ENCODE peak calls at places on chromosomes 7 and 10, in six cellular contexts. One of them, this sample, is unnamed.

GRCh38 chr10:126397640-126398382 is 9.5 kb upstream of the ADAM12 start:
- DNase-seq in spleen: no peak
- DNase-seq in uterus: no peak
- DNase-seq in suprapubic skin: no peak
- DNase-seq in HCT116: no peak
- DNase-seq in GM12892: no peak
- DNase-seq in this sample: no peak

GRCh38 chr10:118629211-118629610 is 33.8 kb upstream of the PRLHR start:
- DNase-seq in spleen: no peak
- DNase-seq in HCT116: no peak
- DNase-seq in suprapubic skin: no peak
- DNase-seq in GM12892: no peak
- DNase-seq in uterus: peak
- DNase-seq in this sample: no peak

GRCh38 chr7:23927709-23928108 is 217.7 kb downstream of the STK31 start:
- DNase-seq in HCT116: no peak
- DNase-seq in spleen: no peak
- DNase-seq in GM12892: no peak
- DNase-seq in uterus: no peak
- DNase-seq in suprapubic skin: no peak
- DNase-seq in this sample: no peak

GRCh38 chr7:47906883-47907282 is 41.4 kb downstream of the PKD1L1 start:
- DNase-seq in uterus: no peak
- DNase-seq in HCT116: no peak
- DNase-seq in GM12892: no peak
- DNase-seq in spleen: no peak
- DNase-seq in suprapubic skin: no peak
- DNase-seq in this sample: no peak

GRCh38 chr7:151993977-151994676 is 31.3 kb upstream of the GALNT11 start:
- DNase-seq in GM12892: no peak
- DNase-seq in HCT116: no peak
- DNase-seq in uterus: no peak
- DNase-seq in spleen: no peak
- DNase-seq in suprapubic skin: no peak
- DNase-seq in this sample: no peak

GRCh38 chr10:44932338-44933116 is 21.4 kb downstream of the TMEM72 start:
- DNase-seq in GM12892: peak
- DNase-seq in HCT116: peak
- DNase-seq in suprapubic skin: peak
- DNase-seq in uterus: peak
- DNase-seq in spleen: peak
- DNase-seq in this sample: peak

GRCh38 chr7:142925413-142925812 is 8.1 kb downstream of the TRPV5 start:
- DNase-seq in spleen: no peak
- DNase-seq in GM12892: no peak
- DNase-seq in suprapubic skin: no peak
- DNase-seq in uterus: no peak
- DNase-seq in HCT116: no peak
- DNase-seq in this sample: no peak

GRCh38 chr10:110163192-110163773 is 44.1 kb upstream of the MXI1 start:
- DNase-seq in spleen: no peak
- DNase-seq in GM12892: no peak
- DNase-seq in uterus: no peak
- DNase-seq in suprapubic skin: no peak
- DNase-seq in HCT116: no peak
- DNase-seq in this sample: no peak

GRCh38 chr10:47361293-47361692 is 13.1 kb downstream of the RBP3 start:
- DNase-seq in GM12892: no peak
- DNase-seq in suprapubic skin: peak
- DNase-seq in HCT116: peak
- DNase-seq in spleen: peak
- DNase-seq in uterus: no peak
- DNase-seq in this sample: no peak

GRCh38 chr7:95427123-95427522 is 7.7 kb downstream of the PON2 start:
- DNase-seq in uterus: no peak
- DNase-seq in spleen: no peak
- DNase-seq in GM12892: no peak
- DNase-seq in suprapubic skin: no peak
- DNase-seq in HCT116: no peak
- DNase-seq in this sample: no peak

GRCh38 chr7:5495581-5496375 is 72.1 kb upstream of the TNRC18 start:
- DNase-seq in HCT116: no peak
- DNase-seq in spleen: no peak
- DNase-seq in GM12892: no peak
- DNase-seq in suprapubic skin: peak
- DNase-seq in uterus: peak
- DNase-seq in this sample: no peak

GRCh38 chr7:44762300-44762699 is 13.7 kb downstream of the ZMIZ2 start:
- DNase-seq in HCT116: no peak
- DNase-seq in GM12892: no peak
- DNase-seq in uterus: no peak
- DNase-seq in suprapubic skin: no peak
- DNase-seq in spleen: no peak
- DNase-seq in this sample: no peak

GRCh38 chr7:2979276-2979675 is 64.4 kb downstream of the CARD11 start:
- DNase-seq in GM12892: no peak
- DNase-seq in HCT116: no peak
- DNase-seq in spleen: no peak
- DNase-seq in suprapubic skin: no peak
- DNase-seq in uterus: no peak
- DNase-seq in this sample: no peak

GRCh38 chr7:45573636-45574470 is at the start of gene ADCY1:
- DNase-seq in uterus: no peak
- DNase-seq in spleen: peak
- DNase-seq in HCT116: no peak
- DNase-seq in suprapubic skin: no peak
- DNase-seq in GM12892: peak
- DNase-seq in this sample: no peak

GRCh38 chr7:31991846-31992245 is 78.4 kb downstream of the PDE1C start:
- DNase-seq in HCT116: no peak
- DNase-seq in GM12892: no peak
- DNase-seq in spleen: no peak
- DNase-seq in suprapubic skin: no peak
- DNase-seq in uterus: no peak
- DNase-seq in this sample: no peak

GRCh38 chr10:72910705-72911104 is 17.2 kb downstream of the OIT3 start:
- DNase-seq in spleen: no peak
- DNase-seq in GM12892: no peak
- DNase-seq in suprapubic skin: no peak
- DNase-seq in HCT116: no peak
- DNase-seq in uterus: no peak
- DNase-seq in this sample: no peak

GRCh38 chr7:134315679-134316538 is 821 bp downstream of the SLC35B4 start:
- DNase-seq in suprapubic skin: no peak
- DNase-seq in GM12892: no peak
- DNase-seq in HCT116: no peak
- DNase-seq in uterus: peak
- DNase-seq in spleen: no peak
- DNase-seq in this sample: no peak

GRCh38 chr10:118568327-118568848 is 27.1 kb downstream of the PRLHR start:
- DNase-seq in GM12892: peak
- DNase-seq in spleen: no peak
- DNase-seq in suprapubic skin: no peak
- DNase-seq in HCT116: peak
- DNase-seq in uterus: peak
- DNase-seq in this sample: no peak

GRCh38 chr7:141356096-141356495 is 195.1 kb upstream of the AGK start:
- DNase-seq in suprapubic skin: no peak
- DNase-seq in spleen: no peak
- DNase-seq in HCT116: no peak
- DNase-seq in uterus: no peak
- DNase-seq in GM12892: no peak
- DNase-seq in this sample: no peak

GRCh38 chr10:80146918-80147317 is 14.4 kb downstream of the PLAC9 start:
- DNase-seq in suprapubic skin: no peak
- DNase-seq in HCT116: no peak
- DNase-seq in GM12892: no peak
- DNase-seq in spleen: no peak
- DNase-seq in uterus: no peak
- DNase-seq in this sample: no peak

GRCh38 chr10:132418520-132419416 is 21.8 kb downstream of the PWWP2B start:
- DNase-seq in GM12892: no peak
- DNase-seq in suprapubic skin: no peak
- DNase-seq in HCT116: peak
- DNase-seq in spleen: peak
- DNase-seq in uterus: no peak
- DNase-seq in this sample: no peak

GRCh38 chr7:136509466-136509865 is 359.0 kb upstream of the CHRM2 start:
- DNase-seq in spleen: no peak
- DNase-seq in GM12892: no peak
- DNase-seq in uterus: no peak
- DNase-seq in suprapubic skin: no peak
- DNase-seq in HCT116: no peak
- DNase-seq in this sample: no peak

GRCh38 chr10:25639646-25640045 is 294.4 kb upstream of the MYO3A start:
- DNase-seq in suprapubic skin: no peak
- DNase-seq in spleen: no peak
- DNase-seq in HCT116: no peak
- DNase-seq in uterus: no peak
- DNase-seq in GM12892: no peak
- DNase-seq in this sample: no peak

GRCh38 chr10:117360994-117361667 is 14.1 kb downstream of the PDZD8 start:
- DNase-seq in HCT116: no peak
- DNase-seq in suprapubic skin: no peak
- DNase-seq in spleen: no peak
- DNase-seq in uterus: no peak
- DNase-seq in GM12892: no peak
- DNase-seq in this sample: no peak

GRCh38 chr10:21753497-21754270 is 219.7 kb downstream of the MLLT10 start:
- DNase-seq in uterus: no peak
- DNase-seq in spleen: no peak
- DNase-seq in GM12892: no peak
- DNase-seq in HCT116: no peak
- DNase-seq in suprapubic skin: no peak
- DNase-seq in this sample: no peak

GRCh38 chr10:110067960-110068770 is 60.4 kb downstream of the ADD3 start:
- DNase-seq in spleen: no peak
- DNase-seq in uterus: no peak
- DNase-seq in GM12892: peak
- DNase-seq in HCT116: no peak
- DNase-seq in suprapubic skin: no peak
- DNase-seq in this sample: no peak

GRCh38 chr7:80900583-80901576 is 18.0 kb downstream of the SEMA3C start:
- DNase-seq in uterus: peak
- DNase-seq in suprapubic skin: no peak
- DNase-seq in GM12892: no peak
- DNase-seq in HCT116: no peak
- DNase-seq in spleen: no peak
- DNase-seq in this sample: no peak

GRCh38 chr10:78634835-78635234 is 433.9 kb upstream of the ZMIZ1 start:
- DNase-seq in GM12892: no peak
- DNase-seq in suprapubic skin: no peak
- DNase-seq in spleen: no peak
- DNase-seq in HCT116: no peak
- DNase-seq in uterus: no peak
- DNase-seq in this sample: no peak

GRCh38 chr7:41890631-41891265 is 187.9 kb upstream of the INHBA start:
- DNase-seq in suprapubic skin: no peak
- DNase-seq in uterus: no peak
- DNase-seq in HCT116: no peak
- DNase-seq in spleen: no peak
- DNase-seq in GM12892: no peak
- DNase-seq in this sample: no peak

GRCh38 chr7:132739271-132739955 is 163.1 kb upstream of the PLXNA4 start:
- DNase-seq in HCT116: no peak
- DNase-seq in uterus: no peak
- DNase-seq in suprapubic skin: no peak
- DNase-seq in GM12892: no peak
- DNase-seq in spleen: no peak
- DNase-seq in this sample: no peak

GRCh38 chr10:101814466-101815041 is 3.7 kb downstream of the OGA start:
- DNase-seq in spleen: no peak
- DNase-seq in uterus: no peak
- DNase-seq in HCT116: no peak
- DNase-seq in GM12892: no peak
- DNase-seq in suprapubic skin: no peak
- DNase-seq in this sample: no peak

GRCh38 chr7:27961255-27961654 is 219.3 kb downstream of the JAZF1 start:
- DNase-seq in uterus: no peak
- DNase-seq in GM12892: no peak
- DNase-seq in spleen: no peak
- DNase-seq in suprapubic skin: no peak
- DNase-seq in HCT116: peak
- DNase-seq in this sample: no peak

GRCh38 chr10:14383266-14383665 is 52.5 kb upstream of the FRMD4A start:
- DNase-seq in uterus: no peak
- DNase-seq in GM12892: no peak
- DNase-seq in HCT116: no peak
- DNase-seq in suprapubic skin: no peak
- DNase-seq in spleen: no peak
- DNase-seq in this sample: no peak

GRCh38 chr7:50449881-50450690 is at the start of gene FIGNL1:
- DNase-seq in HCT116: peak
- DNase-seq in suprapubic skin: peak
- DNase-seq in uterus: peak
- DNase-seq in GM12892: peak
- DNase-seq in spleen: peak
- DNase-seq in this sample: no peak
- TF ChIP-seq POLR2A in HCT116: no peak
- TF ChIP-seq POLR2A in suprapubic skin: no peak
- TF ChIP-seq POLR2A in uterus: no peak
- TF ChIP-seq POLR2A in GM12892: peak
- TF ChIP-seq POLR2A in spleen: no peak
- TF ChIP-seq POLR2A in this sample: peak

GRCh38 chr10:43105119-43105792 is 28.4 kb downstream of the RET start:
- DNase-seq in GM12892: peak
- DNase-seq in HCT116: peak
- DNase-seq in suprapubic skin: peak
- DNase-seq in spleen: peak
- DNase-seq in uterus: peak
- DNase-seq in this sample: peak
- TF ChIP-seq POLR2A in GM12892: no peak
- TF ChIP-seq POLR2A in HCT116: no peak
- TF ChIP-seq POLR2A in suprapubic skin: no peak
- TF ChIP-seq POLR2A in spleen: no peak
- TF ChIP-seq POLR2A in uterus: no peak
- TF ChIP-seq POLR2A in this sample: no peak

GRCh38 chr10:114885430-114885829 is 52.6 kb upstream of the TRUB1 start:
- DNase-seq in suprapubic skin: no peak
- DNase-seq in uterus: no peak
- DNase-seq in GM12892: no peak
- DNase-seq in HCT116: no peak
- DNase-seq in spleen: no peak
- DNase-seq in this sample: no peak
- TF ChIP-seq POLR2A in suprapubic skin: no peak
- TF ChIP-seq POLR2A in uterus: no peak
- TF ChIP-seq POLR2A in GM12892: no peak
- TF ChIP-seq POLR2A in HCT116: no peak
- TF ChIP-seq POLR2A in spleen: no peak
- TF ChIP-seq POLR2A in this sample: no peak

DNA sequence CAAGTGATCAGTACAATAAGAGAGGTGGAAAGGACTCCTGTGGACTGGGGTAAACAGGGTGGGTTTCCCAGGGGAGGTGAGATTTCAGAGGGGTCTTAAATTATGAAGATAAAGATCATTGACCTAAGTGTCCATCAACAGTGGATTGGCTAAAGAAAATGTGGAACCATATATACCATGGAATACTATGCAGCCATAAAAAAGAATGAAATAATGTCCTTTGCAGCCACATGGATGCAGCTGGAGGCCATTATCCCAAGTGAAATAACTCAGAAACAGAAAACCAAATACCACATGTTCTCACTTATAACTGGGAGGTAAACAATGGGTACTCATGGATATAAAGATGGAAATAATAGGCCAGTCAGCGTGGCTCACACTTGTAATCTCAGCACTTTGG is 28.9 kb upstream of the CUX1 start:
- DNase-seq in suprapubic skin: no peak
- DNase-seq in uterus: no peak
- DNase-seq in GM12892: no peak
- DNase-seq in HCT116: no peak
- DNase-seq in spleen: no peak
- DNase-seq in this sample: no peak
- TF ChIP-seq POLR2A in suprapubic skin: no peak
- TF ChIP-seq POLR2A in uterus: no peak
- TF ChIP-seq POLR2A in GM12892: no peak
- TF ChIP-seq POLR2A in HCT116: no peak
- TF ChIP-seq POLR2A in spleen: no peak
- TF ChIP-seq POLR2A in this sample: no peak